ENCODE peak calls at places on chromosome 19, in six cellular contexts. F is nephron progenitor cell, X is esophagus squamous epithelium, S is hypothalamus, O is NCI-H2171 treated with DMSO at 0.1 percent for 48 hours, Q is IMR-90. J is an unnamed sample.

GRCh38 chr19:4425531-4425930 is 23.1 kb downstream of the CHAF1A start:
- DNase-seq in F (no peak), X (no peak), S (no peak), O (peak), Q (peak), J (no peak)

GRCh38 chr19:5985098-5985783 is 7.3 kb upstream of the RANBP3 start:
- DNase-seq in F (no peak), X (no peak), S (no peak), O (no peak), Q (peak), J (no peak)

GRCh38 chr19:3162418-3163229 is 15.9 kb upstream of the S1PR4 start:
- DNase-seq in F (no peak), X (no peak), S (no peak), O (no peak), Q (no peak), J (no peak)

GRCh38 chr19:29576043-29576442 is 30.0 kb upstream of the POP4 start:
- DNase-seq in F (no peak), X (no peak), S (no peak), O (peak), Q (peak), J (peak)

GRCh38 chr19:1511318-1511988 is 1.4 kb downstream of the ADAMTSL5 start:
- DNase-seq in F (no peak), X (no peak), S (no peak), O (no peak), Q (no peak), J (no peak)

GRCh38 chr19:10269333-10270179 is 1.4 kb upstream of the ICAM1 start:
- DNase-seq in F (peak), X (peak), S (peak), O (peak), Q (peak), J (peak)

GRCh38 chr19:58021541-58022282 is 12.1 kb upstream of the ZSCAN1 start:
- DNase-seq in F (no peak), X (no peak), S (peak), O (peak), Q (peak), J (no peak)

GRCh38 chr19:1373534-1374249 is 10.0 kb upstream of the NDUFS7 start:
- DNase-seq in F (no peak), X (no peak), S (peak), O (no peak), Q (peak), J (no peak)

GRCh38 chr19:50569938-50570540 is 1.8 kb upstream of the LRRC4B start:
- DNase-seq in F (no peak), X (no peak), S (no peak), O (no peak), Q (no peak), J (no peak)

GRCh38 chr19:33398361-33399060 is 25.0 kb downstream of the CEBPG start:
- DNase-seq in F (no peak), X (no peak), S (no peak), O (no peak), Q (no peak), J (no peak)

GRCh38 chr19:18719541-18719940 is 36.1 kb downstream of the CRTC1 start:
- DNase-seq in F (no peak), X (no peak), S (peak), O (no peak), Q (no peak), J (no peak)

GRCh38 chr19:6117534-6117933 is 7.2 kb upstream of the RFX2 start:
- DNase-seq in F (no peak), X (no peak), S (no peak), O (no peak), Q (no peak), J (no peak)

GRCh38 chr19:5369962-5370367 is 29.4 kb upstream of the PTPRS start:
- DNase-seq in F (peak), X (no peak), S (peak), O (peak), Q (no peak), J (no peak)

GRCh38 chr19:12784394-12784870 is 6.9 kb upstream of the JUNB start:
- DNase-seq in F (no peak), X (no peak), S (no peak), O (no peak), Q (peak), J (no peak)

GRCh38 chr19:6773323-6773931 is 919 bp downstream of the VAV1 start:
- DNase-seq in F (no peak), X (no peak), S (no peak), O (no peak), Q (no peak), J (no peak)

GRCh38 chr19:1474011-1474764 is 4.8 kb downstream of the C19orf25 start:
- DNase-seq in F (no peak), X (no peak), S (peak), O (no peak), Q (peak), J (no peak)

GRCh38 chr19:18229915-18230314 is 3.7 kb upstream of the PDE4C start:
- DNase-seq in F (no peak), X (no peak), S (no peak), O (no peak), Q (no peak), J (no peak)

GRCh38 chr19:10514211-10515145 is 2.8 kb downstream of the S1PR5 start:
- DNase-seq in F (no peak), X (no peak), S (no peak), O (no peak), Q (no peak), J (no peak)

GRCh38 chr19:16957855-16958254 is 68.8 kb downstream of the CPAMD8 start:
- DNase-seq in F (no peak), X (no peak), S (no peak), O (no peak), Q (no peak), J (no peak)